ENCODE peak calls at places on chromosomes 6 and 20, in nine cellular contexts. One of them, this sample, is unnamed.
A peak's percentile ranks its signal among the peaks of the same experiment; 100 is the strongest.

GRCh38 chr20:37721751-37722150 is 27.9 kb downstream of the CTNNBL1 start:
- DNase-seq in CD8-positive, alpha-beta T cell: no peak
- DNase-seq in tibial artery: no peak
- DNase-seq in esophagus squamous epithelium: no peak
- DNase-seq in brain microvascular endothelial cell: no peak
- DNase-seq in kidney: no peak
- DNase-seq in retinal pigment epithelial cell: no peak
- DNase-seq in cardiac fibroblast: no peak
- DNase-seq in heart right ventricle: no peak
- DNase-seq in this sample: no peak

GRCh38 chr6:150334790-150335783 is 33.7 kb upstream of the IYD start:
- DNase-seq in brain microvascular endothelial cell: peak; percentile 80
- DNase-seq in cardiac fibroblast: peak; percentile 86
- DNase-seq in heart right ventricle: peak; percentile 51
- DNase-seq in kidney: no peak
- DNase-seq in tibial artery: peak; percentile 38
- DNase-seq in CD8-positive, alpha-beta T cell: no peak
- DNase-seq in retinal pigment epithelial cell: peak; percentile 41
- DNase-seq in esophagus squamous epithelium: no peak
- DNase-seq in this sample: peak; percentile 83

GRCh38 chr6:16760536-16761468 is at the start of gene ATXN1:
- DNase-seq in kidney: no peak
- DNase-seq in CD8-positive, alpha-beta T cell: peak; percentile 75
- DNase-seq in brain microvascular endothelial cell: peak; percentile 70
- DNase-seq in esophagus squamous epithelium: no peak
- DNase-seq in retinal pigment epithelial cell: peak; percentile 38
- DNase-seq in heart right ventricle: peak; percentile 73
- DNase-seq in tibial artery: peak; percentile 73
- DNase-seq in cardiac fibroblast: peak; percentile 78
- DNase-seq in this sample: peak; percentile 73

GRCh38 chr20:53061305-53061704 is 89.1 kb downstream of the TSHZ2 start:
- DNase-seq in CD8-positive, alpha-beta T cell: no peak
- DNase-seq in esophagus squamous epithelium: no peak
- DNase-seq in heart right ventricle: no peak
- DNase-seq in kidney: no peak
- DNase-seq in brain microvascular endothelial cell: no peak
- DNase-seq in tibial artery: no peak
- DNase-seq in cardiac fibroblast: no peak
- DNase-seq in retinal pigment epithelial cell: no peak
- DNase-seq in this sample: no peak

GRCh38 chr20:50635676-50636600 is 55.4 kb downstream of the RIPOR3 start:
- DNase-seq in esophagus squamous epithelium: no peak
- DNase-seq in tibial artery: no peak
- DNase-seq in cardiac fibroblast: peak; percentile 67
- DNase-seq in brain microvascular endothelial cell: peak; percentile 56
- DNase-seq in retinal pigment epithelial cell: no peak
- DNase-seq in CD8-positive, alpha-beta T cell: peak; percentile 40
- DNase-seq in kidney: peak; percentile 85
- DNase-seq in heart right ventricle: peak; percentile 74
- DNase-seq in this sample: no peak

GRCh38 chr6:157518399-157519250 is 137.6 kb downstream of the ZDHHC14 start:
- DNase-seq in brain microvascular endothelial cell: no peak
- DNase-seq in cardiac fibroblast: peak; percentile 14
- DNase-seq in CD8-positive, alpha-beta T cell: no peak
- DNase-seq in esophagus squamous epithelium: no peak
- DNase-seq in kidney: no peak
- DNase-seq in heart right ventricle: peak; percentile 40
- DNase-seq in tibial artery: no peak
- DNase-seq in retinal pigment epithelial cell: peak; percentile 28
- DNase-seq in this sample: no peak

GRCh38 chr6:165766457-165766856 is 103.4 kb upstream of the PDE10A start:
- DNase-seq in esophagus squamous epithelium: no peak
- DNase-seq in CD8-positive, alpha-beta T cell: no peak
- DNase-seq in heart right ventricle: peak; percentile 24
- DNase-seq in retinal pigment epithelial cell: no peak
- DNase-seq in kidney: no peak
- DNase-seq in tibial artery: no peak
- DNase-seq in cardiac fibroblast: peak; percentile 82
- DNase-seq in brain microvascular endothelial cell: peak; percentile 40
- DNase-seq in this sample: no peak

GRCh38 chr6:113585246-113585645 is 271.9 kb upstream of the MARCKS start:
- DNase-seq in tibial artery: no peak
- DNase-seq in heart right ventricle: no peak
- DNase-seq in kidney: no peak
- DNase-seq in esophagus squamous epithelium: no peak
- DNase-seq in brain microvascular endothelial cell: no peak
- DNase-seq in cardiac fibroblast: no peak
- DNase-seq in retinal pigment epithelial cell: no peak
- DNase-seq in CD8-positive, alpha-beta T cell: no peak
- DNase-seq in this sample: no peak

GRCh38 chr6:136015531-136015930 is 164.0 kb downstream of the PDE7B start:
- DNase-seq in kidney: no peak
- DNase-seq in CD8-positive, alpha-beta T cell: no peak
- DNase-seq in heart right ventricle: no peak
- DNase-seq in tibial artery: no peak
- DNase-seq in brain microvascular endothelial cell: no peak
- DNase-seq in retinal pigment epithelial cell: no peak
- DNase-seq in esophagus squamous epithelium: no peak
- DNase-seq in cardiac fibroblast: no peak
- DNase-seq in this sample: no peak

GRCh38 chr6:136012948-136013347 is 161.4 kb downstream of the PDE7B start:
- DNase-seq in esophagus squamous epithelium: no peak
- DNase-seq in retinal pigment epithelial cell: no peak
- DNase-seq in brain microvascular endothelial cell: no peak
- DNase-seq in cardiac fibroblast: peak; percentile 55
- DNase-seq in heart right ventricle: no peak
- DNase-seq in tibial artery: no peak
- DNase-seq in kidney: no peak
- DNase-seq in CD8-positive, alpha-beta T cell: no peak
- DNase-seq in this sample: no peak

GRCh38 chr6:136014454-136015421 is 163.2 kb downstream of the PDE7B start:
- DNase-seq in brain microvascular endothelial cell: peak; percentile 100
- DNase-seq in heart right ventricle: peak; percentile 63
- DNase-seq in cardiac fibroblast: peak; percentile 100
- DNase-seq in retinal pigment epithelial cell: peak; percentile 96
- DNase-seq in tibial artery: no peak
- DNase-seq in CD8-positive, alpha-beta T cell: no peak
- DNase-seq in esophagus squamous epithelium: no peak
- DNase-seq in kidney: no peak
- DNase-seq in this sample: peak; percentile 81

GRCh38 chr6:136011475-136011874 is 160.0 kb downstream of the PDE7B start:
- DNase-seq in heart right ventricle: no peak
- DNase-seq in retinal pigment epithelial cell: no peak
- DNase-seq in CD8-positive, alpha-beta T cell: no peak
- DNase-seq in tibial artery: no peak
- DNase-seq in esophagus squamous epithelium: no peak
- DNase-seq in cardiac fibroblast: peak; percentile 27
- DNase-seq in brain microvascular endothelial cell: no peak
- DNase-seq in kidney: no peak
- DNase-seq in this sample: peak; percentile 56

DNA sequence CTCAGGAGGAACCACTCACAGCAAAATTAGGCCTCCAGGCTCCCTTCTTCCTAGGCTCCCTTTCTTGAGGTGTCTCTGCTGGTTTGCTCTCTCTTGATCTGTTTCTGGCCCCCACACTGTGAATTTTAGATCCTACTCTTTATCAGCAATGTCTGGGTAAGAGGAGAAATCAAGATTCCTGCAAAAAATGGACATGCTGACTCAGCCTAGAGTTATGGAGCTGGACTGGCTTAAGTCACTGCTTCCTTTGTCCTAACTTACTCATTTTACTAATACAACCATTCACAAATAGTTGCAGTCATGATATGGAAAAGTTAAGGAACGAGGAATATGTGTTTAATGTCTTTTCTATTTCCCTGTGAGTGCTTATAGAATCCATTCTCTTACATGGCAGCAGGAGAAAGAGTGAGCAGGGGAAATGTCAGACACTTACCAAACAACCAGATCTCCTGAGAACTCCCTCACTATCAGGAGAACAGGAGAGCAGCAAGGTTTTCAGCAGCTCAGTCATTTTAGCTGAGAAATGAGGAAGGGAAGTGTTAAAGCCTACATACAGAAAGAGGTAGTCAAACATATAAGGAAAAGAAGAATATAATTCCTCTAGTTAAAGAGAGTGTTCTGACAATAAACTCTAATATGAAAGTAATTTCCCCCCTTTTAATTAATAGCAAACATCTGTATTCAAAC is 160.8 kb downstream of the PDE7B start:
- DNase-seq in heart right ventricle: no peak
- DNase-seq in cardiac fibroblast: peak; percentile 90
- DNase-seq in brain microvascular endothelial cell: peak; percentile 88
- DNase-seq in tibial artery: no peak
- DNase-seq in CD8-positive, alpha-beta T cell: no peak
- DNase-seq in kidney: no peak
- DNase-seq in esophagus squamous epithelium: no peak
- DNase-seq in retinal pigment epithelial cell: peak; percentile 77
- DNase-seq in this sample: peak; percentile 84
- TF ChIP-seq CTCF in heart right ventricle: no peak
- TF ChIP-seq CTCF in cardiac fibroblast: no peak
- TF ChIP-seq CTCF in brain microvascular endothelial cell: no peak
- TF ChIP-seq CTCF in tibial artery: no peak
- TF ChIP-seq CTCF in CD8-positive, alpha-beta T cell: no peak
- TF ChIP-seq CTCF in kidney: no peak
- TF ChIP-seq CTCF in esophagus squamous epithelium: no peak
- TF ChIP-seq CTCF in retinal pigment epithelial cell: no peak
- TF ChIP-seq CTCF in this sample: no peak

GRCh38 chr6:4401408-4402367 is 266.3 kb upstream of the ECI2 start:
- DNase-seq in tibial artery: no peak
- DNase-seq in kidney: peak; percentile 86
- DNase-seq in retinal pigment epithelial cell: peak; percentile 27
- DNase-seq in cardiac fibroblast: peak; percentile 83
- DNase-seq in esophagus squamous epithelium: no peak
- DNase-seq in heart right ventricle: peak; percentile 27
- DNase-seq in brain microvascular endothelial cell: peak; percentile 24
- DNase-seq in CD8-positive, alpha-beta T cell: no peak
- DNase-seq in this sample: no peak
- H3K4me3 ChIP-seq in tibial artery: no peak overlapping the region
- H3K4me3 ChIP-seq in kidney: no peak overlapping the region
- H3K4me3 ChIP-seq in retinal pigment epithelial cell: no peak overlapping the region
- H3K4me3 ChIP-seq in cardiac fibroblast: no peak overlapping the region
- H3K4me3 ChIP-seq in esophagus squamous epithelium: no peak overlapping the region
- H3K4me3 ChIP-seq in heart right ventricle: no peak overlapping the region
- H3K4me3 ChIP-seq in brain microvascular endothelial cell: no peak overlapping the region
- H3K4me3 ChIP-seq in CD8-positive, alpha-beta T cell: no peak overlapping the region
- H3K4me3 ChIP-seq in this sample: no peak overlapping the region

DNA sequence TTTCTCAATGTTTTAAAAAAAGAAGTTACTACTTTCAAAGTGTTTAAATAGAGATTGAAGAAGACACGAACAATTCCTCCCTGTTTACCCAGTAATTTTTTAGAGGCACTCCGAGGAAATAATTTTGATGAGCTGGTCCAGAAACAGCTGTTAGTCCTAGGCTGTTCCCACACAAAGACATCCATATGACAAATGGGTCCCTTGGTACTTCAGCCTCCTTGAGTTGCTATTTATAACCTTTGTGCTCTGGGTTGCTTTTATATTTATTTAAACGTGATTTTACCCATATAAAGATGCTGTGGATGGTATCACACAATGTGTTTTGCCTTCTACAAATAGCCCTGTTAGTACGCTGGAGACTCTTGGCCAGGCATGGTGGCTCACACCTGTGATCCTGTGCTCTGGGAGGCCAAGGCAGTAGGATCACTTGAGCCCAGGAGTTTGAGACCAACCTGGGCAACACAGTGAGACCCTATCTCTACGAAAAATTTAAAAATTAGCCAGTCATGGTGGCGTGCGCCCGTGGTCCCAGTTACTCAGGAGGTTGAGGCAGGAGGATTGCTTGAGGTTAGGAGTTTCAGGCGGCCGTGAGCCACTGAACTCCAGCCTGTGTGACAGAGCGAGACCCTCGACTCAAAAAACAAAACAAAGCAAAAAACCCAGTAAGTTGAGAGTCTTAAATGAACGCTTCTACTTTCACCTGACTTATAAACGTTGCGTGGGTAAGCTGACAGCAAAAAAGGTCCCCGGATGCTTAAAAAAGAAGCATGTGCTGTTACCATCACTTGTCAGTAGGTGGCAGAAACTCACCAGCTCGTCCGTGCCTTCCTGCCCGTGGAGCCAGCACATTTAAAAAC is 56.9 kb upstream of the ARMH2 start:
- DNase-seq in retinal pigment epithelial cell: peak; percentile 29
- DNase-seq in tibial artery: peak; percentile 53
- DNase-seq in heart right ventricle: peak; percentile 63
- DNase-seq in brain microvascular endothelial cell: peak; percentile 64
- DNase-seq in esophagus squamous epithelium: no peak
- DNase-seq in cardiac fibroblast: peak; percentile 85
- DNase-seq in CD8-positive, alpha-beta T cell: peak; percentile 67
- DNase-seq in kidney: no peak
- DNase-seq in this sample: peak; percentile 87
- TF ChIP-seq CTCF in retinal pigment epithelial cell: peak; percentile 89
- TF ChIP-seq CTCF in tibial artery: peak; percentile 81
- TF ChIP-seq CTCF in heart right ventricle: peak; percentile 96
- TF ChIP-seq CTCF in brain microvascular endothelial cell: peak; percentile 86
- TF ChIP-seq CTCF in esophagus squamous epithelium: peak; percentile 75
- TF ChIP-seq CTCF in cardiac fibroblast: peak; percentile 84
- TF ChIP-seq CTCF in CD8-positive, alpha-beta T cell: peak; percentile 77
- TF ChIP-seq CTCF in kidney: peak; percentile 84
- TF ChIP-seq CTCF in this sample: peak; percentile 82

GRCh38 chr6:128572286-128572685 is 51.9 kb upstream of the PTPRK start:
- DNase-seq in retinal pigment epithelial cell: no peak
- DNase-seq in cardiac fibroblast: no peak
- DNase-seq in esophagus squamous epithelium: no peak
- DNase-seq in brain microvascular endothelial cell: no peak
- DNase-seq in heart right ventricle: no peak
- DNase-seq in kidney: no peak
- DNase-seq in CD8-positive, alpha-beta T cell: no peak
- DNase-seq in tibial artery: no peak
- DNase-seq in this sample: peak; percentile 64

GRCh38 chr6:128570439-128571063 is 50.2 kb upstream of the PTPRK start:
- DNase-seq in cardiac fibroblast: no peak
- DNase-seq in tibial artery: no peak
- DNase-seq in brain microvascular endothelial cell: no peak
- DNase-seq in kidney: no peak
- DNase-seq in CD8-positive, alpha-beta T cell: no peak
- DNase-seq in esophagus squamous epithelium: no peak
- DNase-seq in heart right ventricle: no peak
- DNase-seq in retinal pigment epithelial cell: no peak
- DNase-seq in this sample: no peak

GRCh38 chr6:128573036-128573435 is 52.6 kb upstream of the PTPRK start:
- DNase-seq in kidney: no peak
- DNase-seq in cardiac fibroblast: no peak
- DNase-seq in heart right ventricle: no peak
- DNase-seq in tibial artery: no peak
- DNase-seq in brain microvascular endothelial cell: no peak
- DNase-seq in retinal pigment epithelial cell: no peak
- DNase-seq in esophagus squamous epithelium: no peak
- DNase-seq in CD8-positive, alpha-beta T cell: no peak
- DNase-seq in this sample: no peak

GRCh38 chr6:128567029-128567428 is 46.6 kb upstream of the PTPRK start:
- DNase-seq in brain microvascular endothelial cell: no peak
- DNase-seq in CD8-positive, alpha-beta T cell: no peak
- DNase-seq in kidney: no peak
- DNase-seq in tibial artery: no peak
- DNase-seq in cardiac fibroblast: peak; percentile 40
- DNase-seq in esophagus squamous epithelium: no peak
- DNase-seq in retinal pigment epithelial cell: no peak
- DNase-seq in heart right ventricle: no peak
- DNase-seq in this sample: peak; percentile 49

DNA sequence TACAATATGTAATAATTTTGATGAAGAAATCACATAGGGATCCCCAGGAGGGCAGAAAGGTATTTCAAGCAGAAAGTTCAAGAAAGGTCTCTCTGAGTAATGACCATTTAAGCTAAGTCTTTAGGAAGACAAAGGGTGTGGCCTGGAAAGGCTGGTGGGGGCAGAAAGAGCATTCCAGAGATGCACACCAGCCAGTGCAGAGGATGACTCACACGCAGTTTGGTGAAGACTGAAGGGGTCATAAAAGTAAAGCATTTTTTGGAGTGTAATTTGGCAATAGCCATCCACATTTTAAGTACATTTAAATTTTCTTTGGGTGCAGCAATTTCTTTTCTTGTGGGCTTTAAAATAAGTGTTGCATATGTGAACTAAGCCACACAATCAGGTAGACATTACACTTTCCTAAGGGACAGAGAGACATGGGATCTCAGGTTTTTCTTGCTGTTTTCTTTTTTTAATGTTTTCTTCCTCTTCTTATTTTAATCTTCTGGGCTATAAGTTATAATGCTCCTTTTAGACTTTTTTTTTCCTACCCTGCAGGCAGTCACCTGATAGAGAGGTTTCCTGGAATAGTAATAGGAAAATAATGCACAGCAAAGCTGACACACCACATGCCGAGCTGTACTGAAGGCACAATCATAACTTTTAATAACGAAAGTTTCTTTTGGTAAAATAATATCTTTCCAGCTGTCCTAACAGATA is 49.5 kb upstream of the PTPRK start:
- DNase-seq in CD8-positive, alpha-beta T cell: no peak
- DNase-seq in brain microvascular endothelial cell: peak; percentile 69
- DNase-seq in heart right ventricle: no peak
- DNase-seq in tibial artery: no peak
- DNase-seq in kidney: no peak
- DNase-seq in cardiac fibroblast: peak; percentile 94
- DNase-seq in esophagus squamous epithelium: no peak
- DNase-seq in retinal pigment epithelial cell: peak; percentile 33
- DNase-seq in this sample: peak; percentile 97
- H3K4me3 ChIP-seq in CD8-positive, alpha-beta T cell: no peak overlapping the region
- H3K4me3 ChIP-seq in brain microvascular endothelial cell: no peak overlapping the region
- H3K4me3 ChIP-seq in heart right ventricle: no peak overlapping the region
- H3K4me3 ChIP-seq in tibial artery: no peak overlapping the region
- H3K4me3 ChIP-seq in kidney: peak overlapping the region; percentile 24
- H3K4me3 ChIP-seq in cardiac fibroblast: no peak overlapping the region
- H3K4me3 ChIP-seq in esophagus squamous epithelium: peak overlapping the region; percentile 21
- H3K4me3 ChIP-seq in retinal pigment epithelial cell: no peak overlapping the region
- H3K4me3 ChIP-seq in this sample: no peak overlapping the region

This sample was measured in foreskin fibroblast.